ENCODE peak calls at places on chromosomes 1 and 21, in eight cellular contexts. R, I, Q, G, Z, O, P and V are unnamed samples.

GRCh38 chr1:246527402-246528088 is 20.5 kb upstream of the SMYD3 start:
- DNase-seq in G (no peak), R (no peak), I (no peak), Q (no peak), Z (no peak), P (no peak), O (no peak), V (no peak)

GRCh38 chr1:7255303-7256058 is 470.2 kb downstream of the CAMTA1 start:
- DNase-seq in R (no peak), O (no peak), I (no peak), G (no peak), P (no peak), Q (no peak), Z (no peak), V (no peak)

GRCh38 chr1:58095183-58095582 is 451.3 kb downstream of the OMA1 start:
- DNase-seq in R (no peak), Z (no peak), I (no peak), G (no peak), P (no peak), O (no peak), Q (no peak), V (no peak)

GRCh38 chr1:10724052-10724494 is 72.4 kb downstream of the CASZ1 start:
- DNase-seq in P (no peak), G (no peak), R (peak), Q (peak), O (peak), Z (peak), I (peak), V (no peak)

GRCh38 chr1:227370463-227371254 is 52.4 kb upstream of the CDC42BPA start:
- DNase-seq in R (no peak), G (no peak), O (peak), Z (no peak), I (no peak), Q (no peak), P (no peak), V (no peak)

GRCh38 chr1:53656062-53656915 is 82.7 kb downstream of the GLIS1 start:
- DNase-seq in P (no peak), O (no peak), Q (no peak), G (no peak), Z (peak), R (no peak), I (no peak), V (no peak)

GRCh38 chr1:56002272-56002671 is 577.1 kb downstream of the PLPP3 start:
- DNase-seq in G (no peak), O (no peak), Q (no peak), Z (no peak), R (no peak), P (no peak), I (no peak), V (no peak)

GRCh38 chr1:203136409-203137042 is 9.0 kb downstream of the ADORA1 start:
- DNase-seq in P (no peak), O (no peak), I (no peak), R (no peak), Q (no peak), G (no peak), Z (no peak), V (no peak)

GRCh38 chr21:28439852-28440251 is 552.8 kb downstream of the LTN1 start:
- DNase-seq in Q (no peak), I (no peak), O (no peak), Z (no peak), P (no peak), R (peak), G (no peak), V (no peak)

GRCh38 chr1:50279622-50280320 is 143.5 kb downstream of the DMRTA2 start:
- DNase-seq in O (peak), Q (no peak), I (no peak), Z (no peak), G (peak), R (no peak), P (no peak), V (no peak)

GRCh38 chr1:60870269-60870668 is 212.1 kb upstream of the NFIA start:
- DNase-seq in Z (no peak), P (no peak), G (no peak), O (no peak), R (no peak), I (no peak), Q (no peak), V (no peak)

GRCh38 chr1:84960371-84960770 is 36.5 kb downstream of the MCOLN2 start:
- DNase-seq in O (peak), G (peak), I (no peak), R (no peak), Z (peak), Q (no peak), P (no peak), V (no peak)

GRCh38 chr1:34250342-34250741 is 73.6 kb downstream of the C1orf94 start:
- DNase-seq in R (no peak), O (no peak), G (no peak), I (no peak), P (no peak), Q (no peak), Z (no peak), V (no peak)

GRCh38 chr1:182841368-182841988 is 2.3 kb downstream of the DHX9 start:
- DNase-seq in I (no peak), R (no peak), G (peak), O (no peak), Z (peak), Q (no peak), P (no peak), V (no peak)

GRCh38 chr1:25620701-25621350 is 4.2 kb downstream of the MAN1C1 start:
- DNase-seq in I (no peak), G (no peak), P (no peak), O (no peak), Q (no peak), Z (no peak), R (no peak), V (no peak)

GRCh38 chr1:228944991-228945390 is 209.7 kb downstream of the RHOU start:
- DNase-seq in G (peak), P (no peak), Z (no peak), O (no peak), I (no peak), Q (no peak), R (no peak), V (no peak)

GRCh38 chr1:95562230-95562629 is 328.2 kb downstream of the RWDD3 start:
- DNase-seq in Q (no peak), I (no peak), O (no peak), R (no peak), Z (no peak), G (no peak), P (no peak), V (no peak)
- H3K4me3 ChIP-seq in Q (no peak), I (no peak), O (no peak), R (no peak), Z (no peak), G (no peak), P (no peak), V (no peak)

GRCh38 chr21:45439171-45439872 is 34.4 kb downstream of the COL18A1 start:
- DNase-seq in R (peak), O (no peak), Z (peak), Q (peak), I (no peak), G (peak), P (peak), V (peak)
- TF ChIP-seq CTCF in R (peak), O (peak), Z (peak), Q (peak), I (peak), G (peak), P (peak), V (peak)

GRCh38 chr1:97139512-97139911 is 417.9 kb downstream of the PTBP2 start:
- DNase-seq in Q (no peak), Z (no peak), I (no peak), G (no peak), O (peak), P (no peak), R (no peak), V (no peak)

GRCh38 chr1:97136971-97137370 is 415.4 kb downstream of the PTBP2 start:
- DNase-seq in G (no peak), R (no peak), Z (no peak), I (no peak), O (no peak), Q (no peak), P (no peak), V (no peak)

GRCh38 chr1:97135972-97136371 is 414.4 kb downstream of the PTBP2 start:
- DNase-seq in P (no peak), G (no peak), O (no peak), R (no peak), Q (no peak), I (no peak), Z (no peak), V (no peak)

GRCh38 chr1:97137862-97138514 is 416.4 kb downstream of the PTBP2 start:
- DNase-seq in G (peak), Z (no peak), I (no peak), R (peak), O (peak), P (no peak), Q (peak), V (peak)

DNA sequence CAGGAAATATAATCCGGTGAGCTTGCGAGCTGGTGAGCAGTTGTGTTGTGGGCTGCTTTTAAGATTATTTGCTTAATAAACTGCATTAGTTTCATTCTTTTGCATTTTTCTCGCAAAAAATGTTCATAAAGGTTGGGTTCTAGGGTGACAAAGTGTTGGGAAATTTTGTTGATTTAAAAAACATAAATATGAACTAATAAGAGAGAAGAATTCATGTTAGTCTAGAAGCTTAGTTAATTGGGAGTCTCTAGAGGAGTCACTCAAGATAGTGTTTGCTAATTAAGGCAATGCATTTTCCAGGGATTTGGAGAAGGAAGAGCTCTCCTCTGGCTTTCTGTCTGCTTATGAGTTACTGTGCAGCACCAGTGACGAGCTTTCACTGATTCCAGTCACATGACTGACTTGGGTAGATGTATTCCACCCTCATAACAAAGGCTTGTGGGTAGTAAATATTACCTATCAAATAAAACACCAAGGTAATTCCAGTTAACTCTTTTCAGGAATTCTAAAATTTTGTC is 417.0 kb downstream of the PTBP2 start:
- DNase-seq in O (peak), P (no peak), Q (no peak), Z (no peak), R (no peak), I (no peak), G (no peak), V (no peak)
- H3K4me3 ChIP-seq in O (no peak), P (no peak), Q (peak), Z (no peak), R (no peak), I (no peak), G (no peak), V (no peak)

DNA sequence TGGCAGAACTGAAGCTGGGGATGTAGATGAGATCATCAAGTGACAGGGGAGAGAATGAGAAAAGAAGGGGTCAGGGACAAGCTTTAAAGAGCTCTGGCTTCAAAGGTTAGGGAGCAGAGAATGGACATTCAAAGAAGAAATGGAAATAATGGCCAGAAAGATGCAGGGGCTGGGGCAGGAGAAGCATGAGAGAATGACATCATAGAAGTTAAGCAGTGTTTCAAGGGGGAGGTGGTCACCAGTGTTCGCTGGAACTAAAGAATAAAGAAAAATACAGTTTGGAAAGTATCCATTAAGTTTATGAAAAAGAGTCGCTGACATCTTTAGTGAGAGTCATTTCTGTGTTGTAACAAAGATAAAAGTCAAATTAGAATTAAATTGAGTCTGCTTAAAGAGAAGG is 44.3 kb downstream of the TARBP1 start:
- DNase-seq in P (no peak), R (no peak), I (no peak), O (no peak), G (no peak), Z (no peak), Q (no peak), V (no peak)
- TF ChIP-seq CTCF in P (no peak), R (no peak), I (no peak), O (no peak), G (no peak), Z (no peak), Q (no peak), V (no peak)

DNA sequence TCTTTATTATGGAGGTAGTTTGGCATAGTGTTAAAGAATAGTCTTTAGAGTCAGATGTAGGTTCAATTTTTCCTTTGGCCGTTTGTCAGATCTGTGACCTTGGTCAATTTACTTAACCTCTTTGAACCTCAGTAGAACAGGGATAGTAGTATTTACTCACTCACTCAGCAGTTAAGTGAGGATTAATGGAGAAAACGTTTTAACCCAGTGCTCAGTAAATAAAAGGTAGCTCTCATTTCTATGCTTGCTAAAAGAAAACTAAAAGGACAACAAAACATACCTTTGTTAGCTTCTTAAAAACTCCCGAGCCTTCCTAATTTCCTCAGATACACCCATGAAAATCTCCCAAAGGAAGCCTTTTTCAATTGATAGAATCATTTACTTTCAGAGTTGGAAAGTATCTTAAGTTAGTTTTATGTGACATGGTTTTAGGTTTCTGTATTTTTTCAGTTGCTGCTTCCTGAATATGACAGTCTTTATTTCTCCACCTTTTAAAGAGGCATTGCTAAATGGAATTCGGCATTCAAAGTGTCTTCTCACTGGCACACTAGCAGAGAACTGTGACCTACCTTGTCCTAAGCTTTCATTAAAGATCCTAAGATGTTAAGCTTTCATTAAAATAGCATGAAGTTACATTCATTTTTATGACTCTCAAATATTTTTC is 7.8 kb downstream of the ABCD3 start:
- DNase-seq in Z (no peak), I (no peak), Q (no peak), G (peak), P (no peak), R (no peak), O (no peak), V (no peak)
- H3K4me3 ChIP-seq in Z (no peak), I (no peak), Q (no peak), G (peak), P (no peak), R (no peak), O (no peak), V (peak)

DNA sequence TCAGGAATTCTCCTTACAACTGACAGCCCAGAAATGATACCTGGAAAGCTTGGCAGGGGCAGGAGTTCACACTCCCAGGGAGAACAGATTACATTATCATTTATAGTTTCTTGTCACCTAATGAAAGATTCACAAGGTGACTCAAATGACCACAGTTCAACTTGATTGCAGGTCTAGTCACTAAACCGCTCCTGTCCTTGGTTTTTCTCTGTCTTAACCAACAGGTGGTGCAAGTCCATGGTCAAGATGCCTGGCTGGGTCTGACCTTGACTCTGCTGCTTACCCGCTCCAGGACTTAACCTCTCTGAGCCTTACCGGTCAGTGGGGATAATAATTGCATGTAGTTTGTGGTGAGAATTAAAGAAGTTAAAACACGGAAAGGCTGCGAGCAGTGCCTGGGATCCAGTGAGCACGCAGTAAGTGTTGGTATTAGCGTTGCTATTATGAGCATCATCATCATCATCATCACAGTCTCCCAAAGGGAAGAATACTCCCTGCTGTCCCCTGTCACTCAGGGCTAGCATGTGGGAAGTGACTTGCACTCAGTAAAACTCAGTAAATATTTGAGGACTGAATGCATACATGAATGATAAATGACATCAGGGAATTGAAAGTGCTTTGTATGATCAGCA is 125.4 kb upstream of the CD34 start:
- DNase-seq in R (no peak), I (no peak), O (no peak), Q (no peak), G (peak), Z (no peak), P (no peak), V (peak)
- TF ChIP-seq CTCF in R (peak), I (peak), O (peak), Q (no peak), G (peak), Z (no peak), P (no peak), V (peak)